ENCODE peak calls at places on chromosome 6, in six cellular contexts. C is PC-3, L is neural progenitor cell, M is keratinocyte, B is fibroblast of lung, X is mammary epithelial cell. O is an unnamed sample.

GRCh38 chr6:105382918-105383317 is 20.0 kb downstream of the PREP start:
- DNase-seq in C (no peak), L (no peak), M (no peak), B (no peak), X (no peak), O (no peak)

GRCh38 chr6:110595112-110595511 is 118.7 kb upstream of the SLC22A16 start:
- DNase-seq in C (no peak), L (no peak), M (no peak), B (no peak), X (no peak), O (no peak)

GRCh38 chr6:105780146-105780860 is 305.8 kb upstream of the PRDM1 start:
- DNase-seq in C (peak), L (no peak), M (no peak), B (no peak), X (peak), O (no peak)

GRCh38 chr6:24323632-24324337 is 34.1 kb downstream of the DCDC2 start:
- DNase-seq in C (peak), L (peak), M (no peak), B (no peak), X (no peak), O (no peak)

GRCh38 chr6:38168699-38169098 is 349.2 kb downstream of the ZFAND3 start:
- DNase-seq in C (no peak), L (no peak), M (no peak), B (no peak), X (no peak), O (no peak)

GRCh38 chr6:1609662-1610496 is at the start of gene FOXC1:
- DNase-seq in C (peak), L (peak), M (peak), B (peak), X (peak), O (peak)

GRCh38 chr6:33692760-33693158 is 18.7 kb downstream of the UQCC2 start:
- DNase-seq in C (no peak), L (no peak), M (no peak), B (peak), X (no peak), O (no peak)

GRCh38 chr6:110549277-110549676 is 72.9 kb upstream of the SLC22A16 start:
- DNase-seq in C (no peak), L (no peak), M (no peak), B (no peak), X (no peak), O (no peak)

GRCh38 chr6:118263929-118264486 is 284.1 kb upstream of the PLN start:
- DNase-seq in C (peak), L (peak), M (no peak), B (peak), X (no peak), O (peak)

GRCh38 chr6:157974341-157974894 is 7.2 kb upstream of the SYNJ2 start:
- DNase-seq in C (peak), L (no peak), M (no peak), B (peak), X (no peak), O (no peak)

GRCh38 chr6:126077810-126078791 is 91.8 kb downstream of the TRMT11 start:
- DNase-seq in C (no peak), L (no peak), M (no peak), B (peak), X (no peak), O (no peak)

GRCh38 chr6:99189823-99190721 is 159.4 kb downstream of the FAXC start:
- DNase-seq in C (no peak), L (no peak), M (no peak), B (no peak), X (no peak), O (no peak)

GRCh38 chr6:82744286-82745015 is 321.2 kb downstream of the UBE3D start:
- DNase-seq in C (no peak), L (no peak), M (no peak), B (no peak), X (no peak), O (no peak)

GRCh38 chr6:111534366-111534765 is 51.3 kb upstream of the REV3L start:
- DNase-seq in C (peak), L (no peak), M (no peak), B (peak), X (peak), O (peak)

GRCh38 chr6:113805167-113805835 is 51.8 kb upstream of the MARCKS start:
- DNase-seq in C (no peak), L (no peak), M (no peak), B (peak), X (no peak), O (no peak)

GRCh38 chr6:33417903-33418689 is at the start of gene CUTA:
- DNase-seq in C (peak), L (peak), M (peak), B (peak), X (peak), O (peak)

GRCh38 chr6:35596448-35597442 is 84.0 kb upstream of the TULP1 start:
- DNase-seq in C (peak), L (no peak), M (no peak), B (peak), X (peak), O (peak)

GRCh38 chr6:124466949-124467348 is 495.3 kb upstream of the RNF217 start:
- DNase-seq in C (peak), L (no peak), M (no peak), B (no peak), X (no peak), O (no peak)

GRCh38 chr6:105646391-105646867 is 243.5 kb upstream of the PREP start:
- DNase-seq in C (peak), L (no peak), M (no peak), B (no peak), X (peak), O (no peak)

GRCh38 chr6:6803180-6803978 is 214.9 kb downstream of the LY86 start:
- DNase-seq in C (peak), L (no peak), M (peak), B (no peak), X (peak), O (peak)

GRCh38 chr6:43657221-43657802 is 12.5 kb downstream of the RSPH9 start:
- DNase-seq in C (no peak), L (no peak), M (no peak), B (no peak), X (no peak), O (no peak)

GRCh38 chr6:15341311-15341710 is 95.4 kb downstream of the JARID2 start:
- DNase-seq in C (peak), L (no peak), M (no peak), B (no peak), X (peak), O (no peak)

GRCh38 chr6:15608406-15608805 is 54.4 kb downstream of the DTNBP1 start:
- DNase-seq in C (peak), L (no peak), M (peak), B (peak), X (peak), O (peak)

GRCh38 chr6:101543796-101544195 is 150.3 kb downstream of the GRIK2 start:
- DNase-seq in C (no peak), L (no peak), M (no peak), B (no peak), X (no peak), O (no peak)

GRCh38 chr6:43763133-43763797 is 6.7 kb upstream of the VEGFA start:
- DNase-seq in C (no peak), L (no peak), M (no peak), B (no peak), X (no peak), O (no peak)

GRCh38 chr6:40586800-40587201 is 363 bp downstream of the LRFN2 start:
- DNase-seq in C (no peak), L (peak), M (no peak), B (no peak), X (no peak), O (no peak)

GRCh38 chr6:25066593-25066992 is 130.8 kb upstream of the RIPOR2 start:
- DNase-seq in C (no peak), L (no peak), M (no peak), B (no peak), X (no peak), O (no peak)

GRCh38 chr6:63802606-63803206 is 167.1 kb downstream of the PHF3 start:
- DNase-seq in C (peak), L (no peak), M (no peak), B (peak), X (no peak), O (no peak)

GRCh38 chr6:49898904-49899566 is 32.7 kb upstream of the CRISP1 start:
- DNase-seq in C (no peak), L (no peak), M (no peak), B (no peak), X (no peak), O (no peak)

GRCh38 chr6:128720891-128721290 is 162.0 kb upstream of the LAMA2 start:
- DNase-seq in C (no peak), L (peak), M (no peak), B (no peak), X (no peak), O (no peak)

GRCh38 chr6:37077459-37078296 is 72.2 kb downstream of the FGD2 start:
- DNase-seq in C (no peak), L (peak), M (no peak), B (peak), X (peak), O (peak)

GRCh38 chr6:20936949-20937348 is 402.7 kb downstream of the CDKAL1 start:
- DNase-seq in C (no peak), L (no peak), M (no peak), B (no peak), X (no peak), O (no peak)

GRCh38 chr6:31702421-31702818 is 704 bp downstream of the ABHD16A start:
- DNase-seq in C (peak), L (no peak), M (no peak), B (no peak), X (no peak), O (no peak)

GRCh38 chr6:159084493-159085091 is 39.8 kb upstream of the TAGAP start:
- DNase-seq in C (no peak), L (no peak), M (no peak), B (peak), X (peak), O (no peak)

GRCh38 chr6:142313284-142313683 is 11.5 kb downstream of the ADGRG6 start:
- DNase-seq in C (no peak), L (no peak), M (no peak), B (peak), X (peak), O (peak)

DNA sequence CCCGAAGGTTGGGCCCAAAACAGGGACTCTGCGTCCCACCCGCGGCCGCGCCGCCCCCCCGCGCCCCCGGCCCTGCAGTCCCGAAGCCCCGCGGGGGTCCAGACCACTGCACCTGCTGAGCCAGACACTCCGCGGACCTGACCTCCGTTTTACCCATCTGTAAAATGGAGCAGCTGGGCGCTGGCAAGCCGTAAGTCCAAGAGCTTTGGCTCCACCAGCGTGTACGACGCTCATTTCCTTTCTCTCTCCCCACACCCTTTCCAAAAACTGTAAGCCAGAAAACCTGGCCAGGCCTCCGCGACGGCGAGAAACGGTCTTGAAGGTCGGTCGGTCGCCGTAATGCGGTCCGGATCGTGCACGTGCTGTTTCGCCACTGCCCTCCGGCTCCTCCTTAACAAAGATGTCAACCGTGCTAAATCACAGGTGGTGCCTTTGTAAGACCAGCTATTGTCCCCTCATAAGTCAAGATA is 7.8 kb upstream of the NR2E1 start:
- DNase-seq in C (no peak), L (peak), M (no peak), B (no peak), X (no peak), O (no peak)
- TF ChIP-seq EZH2 in C (no peak), L (peak), M (peak), B (peak), X (peak), O (peak)

GRCh38 chr6:168116975-168117899 is 38.2 kb upstream of the FRMD1 start:
- DNase-seq in C (no peak), L (no peak), M (no peak), B (no peak), X (no peak), O (peak)

GRCh38 chr6:168119539-168119938 is 40.5 kb upstream of the FRMD1 start:
- DNase-seq in C (no peak), L (no peak), M (no peak), B (no peak), X (no peak), O (no peak)

GRCh38 chr6:168118935-168119334 is 39.9 kb upstream of the FRMD1 start:
- DNase-seq in C (no peak), L (no peak), M (no peak), B (no peak), X (no peak), O (no peak)

GRCh38 chr6:168116446-168116974 is 37.5 kb upstream of the FRMD1 start:
- DNase-seq in C (no peak), L (no peak), M (no peak), B (no peak), X (no peak), O (no peak)

DNA sequence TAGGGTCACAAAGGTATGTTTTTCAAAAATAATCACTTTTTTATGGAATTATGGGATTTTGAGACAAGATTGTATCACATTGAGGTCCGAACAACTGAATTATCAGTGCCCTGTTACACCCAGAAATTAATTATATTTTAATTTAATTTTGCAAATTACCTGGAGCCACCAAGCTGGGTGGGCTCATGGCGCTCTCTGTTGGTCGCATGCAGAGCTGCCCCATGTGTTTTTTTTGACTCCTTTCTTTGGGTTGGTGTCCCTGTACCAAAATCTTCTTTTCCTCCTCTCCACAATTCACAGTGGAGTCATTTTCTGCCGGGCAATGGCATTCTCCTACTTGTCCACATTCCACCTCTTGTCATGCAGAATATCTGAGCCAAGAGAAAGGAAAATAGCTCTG is 38.9 kb upstream of the FRMD1 start:
- DNase-seq in C (no peak), L (no peak), M (no peak), B (no peak), X (no peak), O (no peak)
- TF ChIP-seq CTCF in C (peak), L (peak), M (peak), B (peak), X (peak), O (peak)

GRCh38 chr6:5085638-5086293 is 625 bp downstream of the PPP1R3G start:
- DNase-seq in C (peak), L (peak), M (no peak), B (peak), X (peak), O (peak)
- TF ChIP-seq EZH2 in C (no peak), L (peak), M (peak), B (no peak), X (no peak), O (peak)

GRCh38 chr6:137040393-137040792 is 4.4 kb downstream of the IL20RA start:
- DNase-seq in C (no peak), L (no peak), M (no peak), B (no peak), X (no peak), O (no peak)
- TF ChIP-seq CTCF in C (no peak), L (peak), M (peak), B (no peak), X (peak), O (no peak)

GRCh38 chr6:108174371-108175175 is 8.8 kb downstream of the NR2E1 start:
- DNase-seq in C (no peak), L (peak), M (no peak), B (peak), X (no peak), O (peak)
- TF ChIP-seq EZH2 in C (no peak), L (peak), M (peak), B (no peak), X (no peak), O (no peak)

DNA sequence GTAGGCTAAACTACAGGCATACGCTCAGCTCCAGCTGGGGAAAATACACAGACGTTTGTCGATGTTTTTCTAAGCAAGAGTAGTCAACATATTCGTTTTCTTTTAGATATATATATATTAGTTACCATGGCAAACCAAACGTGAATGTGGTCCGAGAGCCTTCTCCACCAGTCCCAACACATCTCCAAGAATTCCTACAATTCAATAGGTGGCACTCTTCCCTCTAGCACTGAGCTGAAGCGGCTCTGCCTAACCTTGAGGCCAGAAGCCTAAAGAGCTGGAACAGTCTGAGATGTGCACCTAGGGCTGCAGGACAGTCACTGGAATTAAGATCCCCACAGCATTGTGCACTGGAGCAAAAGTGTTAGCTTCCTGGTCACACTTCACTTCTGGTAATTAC is 70.3 kb upstream of the BEND3 start:
- DNase-seq in C (peak), L (peak), M (no peak), B (peak), X (peak), O (peak)
- TF ChIP-seq CTCF in C (no peak), L (peak), M (peak), B (peak), X (peak), O (peak)

GRCh38 chr6:138161434-138162103 is at the start of gene ARFGEF3:
- DNase-seq in C (peak), L (peak), M (no peak), B (no peak), X (peak), O (peak)

GRCh38 chr6:138160329-138161117 is 1.2 kb upstream of the ARFGEF3 start:
- DNase-seq in C (no peak), L (peak), M (no peak), B (no peak), X (no peak), O (no peak)

GRCh38 chr6:138162104-138162946 is 586 bp downstream of the ARFGEF3 start:
- DNase-seq in C (peak), L (peak), M (no peak), B (peak), X (no peak), O (peak)

GRCh38 chr6:138159246-138159645 is 2.5 kb upstream of the ARFGEF3 start:
- DNase-seq in C (no peak), L (no peak), M (no peak), B (no peak), X (no peak), O (no peak)

GRCh38 chr6:138161118-138161433 is 663 bp upstream of the ARFGEF3 start:
- DNase-seq in C (no peak), L (no peak), M (no peak), B (no peak), X (no peak), O (no peak)
- TF ChIP-seq EZH2 in C (no peak), L (no peak), M (peak), B (no peak), X (no peak), O (no peak)

GRCh38 chr6:11764250-11764604 is 14.4 kb downstream of the ADTRP start:
- DNase-seq in C (no peak), L (no peak), M (no peak), B (no peak), X (no peak), O (no peak)

GRCh38 chr6:11767458-11767857 is 11.1 kb downstream of the ADTRP start:
- DNase-seq in C (no peak), L (no peak), M (no peak), B (no peak), X (no peak), O (no peak)

GRCh38 chr6:11763460-11764249 is 14.9 kb downstream of the ADTRP start:
- DNase-seq in C (no peak), L (peak), M (no peak), B (peak), X (no peak), O (no peak)

GRCh38 chr6:11766589-11767450 is 11.8 kb downstream of the ADTRP start:
- DNase-seq in C (peak), L (no peak), M (peak), B (peak), X (peak), O (peak)

DNA sequence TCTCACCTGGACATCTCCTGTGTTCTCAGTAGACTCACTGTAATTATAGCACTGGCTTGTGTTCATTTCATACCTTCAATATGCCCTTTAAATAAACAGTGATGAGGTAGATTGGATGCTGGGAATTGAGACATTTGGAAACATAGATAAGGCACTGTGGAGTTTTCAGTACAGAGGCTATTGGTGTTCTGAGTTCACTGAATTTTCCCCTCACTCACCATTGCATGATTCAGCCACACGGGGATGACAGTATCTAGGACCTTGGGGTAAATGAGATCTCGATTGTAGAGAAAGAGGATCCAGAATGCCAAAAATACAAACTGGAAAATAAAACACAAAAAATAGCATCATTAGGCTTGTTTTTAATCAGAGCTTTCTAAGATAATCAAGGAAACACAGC is 12.5 kb downstream of the ADTRP start:
- DNase-seq in C (no peak), L (no peak), M (no peak), B (no peak), X (peak), O (no peak)
- TF ChIP-seq CTCF in C (no peak), L (no peak), M (no peak), B (peak), X (no peak), O (no peak)

GRCh38 chr6:144063246-144063743 is 32.1 kb downstream of the SF3B5 start:
- DNase-seq in C (no peak), L (peak), M (no peak), B (no peak), X (no peak), O (peak)
- TF ChIP-seq EZH2 in C (no peak), L (peak), M (peak), B (peak), X (no peak), O (no peak)

GRCh38 chr6:17091122-17091521 is 10.7 kb upstream of the STMND1 start:
- DNase-seq in C (peak), L (peak), M (no peak), B (peak), X (no peak), O (no peak)

GRCh38 chr6:17096076-17096475 is 5.8 kb upstream of the STMND1 start:
- DNase-seq in C (no peak), L (peak), M (no peak), B (no peak), X (no peak), O (peak)

GRCh38 chr6:17096657-17097056 is 5.2 kb upstream of the STMND1 start:
- DNase-seq in C (peak), L (no peak), M (no peak), B (no peak), X (no peak), O (peak)

GRCh38 chr6:17098007-17098406 is 3.8 kb upstream of the STMND1 start:
- DNase-seq in C (no peak), L (no peak), M (no peak), B (no peak), X (no peak), O (no peak)

GRCh38 chr6:17093692-17094091 is 8.2 kb upstream of the STMND1 start:
- DNase-seq in C (peak), L (peak), M (no peak), B (no peak), X (no peak), O (no peak)
- TF ChIP-seq CTCF in C (peak), L (peak), M (peak), B (peak), X (peak), O (peak)

O was measured in hepatocyte.